ENCODE peak calls at places on chromosomes 3 and 15, in four cellular contexts. A, U, I and G are unnamed samples.
A peak's percentile ranks its signal among the peaks of the same experiment; 100 is the strongest.

GRCh38 chr3:161305095-161305991 is 66.0 kb downstream of the SPTSSB start:
- DNase-seq in A (no peak), U (no peak), I (peak; percentile 18), G (peak; percentile 27)

GRCh38 chr3:120446891-120447668 is 3.7 kb downstream of the FSTL1 start:
- DNase-seq in A (no peak), U (no peak), I (no peak), G (no peak)

GRCh38 chr3:156148946-156149348 is 28.6 kb downstream of the KCNAB1 start:
- DNase-seq in A (no peak), U (no peak), I (peak; percentile 2), G (no peak)

GRCh38 chr15:82545002-82545401 is 4.7 kb upstream of the RPS17 start:
- DNase-seq in A (no peak), U (no peak), I (no peak), G (no peak)

GRCh38 chr3:127450331-127450730 is 140.2 kb downstream of the TPRA1 start:
- DNase-seq in A (no peak), U (no peak), I (no peak), G (no peak)

GRCh38 chr3:36730965-36731364 is 33.4 kb downstream of the DCLK3 start:
- DNase-seq in A (no peak), U (peak; percentile 8), I (no peak), G (no peak)

GRCh38 chr3:52221563-52222318 is 3.7 kb downstream of the TLR9 start:
- DNase-seq in A (no peak), U (no peak), I (no peak), G (no peak)

GRCh38 chr15:58401991-58402649 is 29.7 kb upstream of the LIPC start:
- DNase-seq in A (no peak), U (no peak), I (no peak), G (no peak)

GRCh38 chr3:46731795-46732194 is 14.1 kb upstream of the PRSS50 start:
- DNase-seq in A (peak; percentile 23), U (no peak), I (no peak), G (no peak)

GRCh38 chr3:116005404-116005803 is 382.1 kb downstream of the GAP43 start:
- DNase-seq in A (no peak), U (no peak), I (peak; percentile 69), G (peak; percentile 37)

GRCh38 chr3:126131881-126132750 is 48.2 kb upstream of the SLC41A3 start:
- DNase-seq in A (no peak), U (no peak), I (no peak), G (no peak)

GRCh38 chr15:78201281-78202190 is 32.8 kb downstream of the ACSBG1 start:
- DNase-seq in A (no peak), U (no peak), I (no peak), G (no peak)

DNA sequence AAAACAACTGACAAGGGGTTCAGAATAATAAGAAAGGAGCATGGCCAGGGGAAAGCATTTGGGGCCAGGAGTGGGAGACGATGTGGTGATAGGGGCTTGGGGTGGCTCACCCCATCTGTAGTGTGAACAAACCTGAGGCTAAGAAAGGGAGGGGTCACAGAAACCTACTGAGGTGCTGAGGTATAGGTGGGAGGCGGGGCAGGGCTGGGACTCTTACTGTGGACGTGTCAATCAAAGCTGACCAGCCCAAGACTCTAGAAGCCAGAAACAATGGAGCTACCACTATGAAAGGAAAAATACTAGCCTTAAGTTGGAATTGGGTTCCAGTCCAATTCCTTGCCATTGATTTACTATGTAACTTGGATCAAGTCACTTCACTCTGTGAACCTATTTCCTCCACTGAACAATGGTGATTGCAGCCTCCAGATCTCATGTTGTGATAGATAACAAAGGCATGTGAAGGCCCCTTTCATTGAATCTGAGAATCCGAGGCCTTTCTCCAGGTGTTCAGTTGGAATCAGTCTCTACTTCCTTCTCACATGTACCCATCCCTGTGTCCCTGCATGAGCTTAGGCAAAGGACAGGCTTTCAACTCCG is 260.9 kb upstream of the HES1 start:
- DNase-seq in A (no peak), U (no peak), I (no peak), G (no peak)
- TF ChIP-seq FOXM1 in A (no peak), U (no peak), I (no peak), G (no peak)

DNA sequence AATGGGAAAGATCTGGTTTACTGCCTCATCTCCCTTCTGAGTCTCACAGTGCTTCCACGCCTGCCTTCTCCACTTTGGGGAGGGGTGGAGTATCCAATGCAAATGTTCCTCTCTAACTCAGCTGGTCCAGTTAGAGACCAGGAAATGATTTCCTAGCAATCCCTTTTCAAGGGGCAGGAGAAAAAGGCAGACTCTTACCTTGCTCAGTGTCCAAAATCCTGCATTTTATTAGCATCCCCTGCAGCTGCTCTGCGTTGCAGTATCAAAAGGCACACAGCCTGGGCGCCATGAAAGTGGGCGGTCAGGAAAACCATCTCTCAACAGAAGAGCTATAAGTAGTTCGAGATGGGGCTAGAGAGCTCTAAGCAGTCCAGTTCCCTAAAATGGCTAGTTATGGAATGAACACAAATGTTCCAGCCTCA is 451.6 kb downstream of the FOXP1 start:
- DNase-seq in A (no peak), U (no peak), I (peak; percentile 44), G (no peak)
- TF ChIP-seq BHLHE40 in A (no peak), U (no peak), I (no peak), G (no peak)

GRCh38 chr3:152026033-152026556 is 152.7 kb downstream of the SUCNR1 start:
- DNase-seq in A (no peak), U (no peak), I (peak; percentile 20), G (no peak)
- TF ChIP-seq FOXM1 in A (no peak), U (no peak), I (no peak), G (no peak)

DNA sequence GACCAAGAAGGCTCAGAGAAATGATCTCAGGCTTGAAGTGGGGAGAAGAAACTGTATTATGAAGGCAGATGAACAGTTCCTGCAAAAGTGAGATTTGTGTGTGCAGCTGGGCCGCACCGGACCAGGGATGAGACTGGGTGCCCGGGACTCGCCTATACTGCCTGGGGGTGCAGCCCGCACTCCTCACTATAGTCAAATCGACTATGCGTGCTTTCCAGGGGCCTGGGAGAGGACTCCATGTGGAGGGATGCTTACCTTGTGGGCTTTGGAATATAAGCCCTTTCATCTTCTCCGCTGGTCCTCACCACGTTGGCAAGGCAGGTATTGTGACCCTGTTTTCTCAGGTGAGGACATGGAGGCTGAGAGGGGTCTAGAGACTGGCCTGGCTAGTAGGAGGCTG is 32.9 kb upstream of the APOD start:
- DNase-seq in A (no peak), U (no peak), I (no peak), G (no peak)
- TF ChIP-seq BHLHE40 in A (no peak), U (no peak), I (no peak), G (no peak)

DNA sequence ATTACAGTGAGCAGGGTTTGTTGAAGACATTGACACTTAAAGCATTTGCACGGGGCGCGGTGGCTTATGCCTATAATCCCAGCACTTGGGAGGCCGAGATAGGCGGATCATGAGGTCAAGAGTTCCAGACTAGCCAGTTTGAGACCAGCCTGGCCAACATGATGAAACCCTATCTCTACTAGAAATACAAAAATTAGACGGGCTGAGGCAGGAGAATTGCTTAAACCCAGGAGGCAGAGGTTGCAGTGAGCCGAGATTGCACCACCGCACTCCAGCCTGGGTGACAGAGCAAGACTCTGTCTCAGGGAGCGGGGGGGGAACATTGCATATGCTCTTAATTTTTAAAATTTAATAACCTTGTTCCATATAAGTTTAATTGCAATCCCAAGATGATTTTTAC is 11.9 kb downstream of the STT3B start:
- DNase-seq in A (no peak), U (peak; percentile 16), I (peak; percentile 81), G (no peak)
- TF ChIP-seq FOXM1 in A (no peak), U (no peak), I (no peak), G (no peak)

DNA sequence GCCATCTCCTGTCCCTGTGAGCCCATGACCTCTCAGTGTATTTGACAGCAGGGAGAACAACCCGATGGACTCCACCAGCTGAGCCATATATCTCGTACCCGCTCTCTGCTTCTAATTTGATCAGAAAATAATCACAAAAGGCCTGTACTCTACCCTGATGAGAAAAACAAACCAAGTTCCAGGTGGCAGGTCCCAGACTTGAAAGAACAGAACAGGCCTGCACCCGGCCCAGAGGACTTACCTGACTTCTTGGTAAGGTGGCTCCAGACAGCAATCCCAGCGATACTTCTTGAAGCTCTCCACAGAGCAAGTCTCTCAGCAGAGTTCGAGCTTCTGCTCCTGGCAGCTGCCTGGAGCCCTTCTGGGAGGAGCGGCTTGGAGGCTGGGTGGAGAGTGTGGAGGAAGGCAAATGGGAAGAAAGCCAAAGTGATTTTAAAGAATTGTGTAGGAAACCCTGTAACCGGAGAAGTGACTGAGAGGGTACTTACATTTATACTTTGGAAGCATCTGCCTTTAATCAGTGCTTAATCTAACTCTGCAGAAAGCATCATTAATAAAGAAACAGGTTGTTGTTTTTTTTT is 91.6 kb downstream of the SCN11A start:
- DNase-seq in A (no peak), U (no peak), I (no peak), G (no peak)
- TF ChIP-seq BHLHE40 in A (no peak), U (no peak), I (no peak), G (no peak)

GRCh38 chr15:74291101-74292071 is 55.3 kb downstream of the CCDC33 start:
- DNase-seq in A (no peak), U (peak; percentile 29), I (peak; percentile 86), G (peak; percentile 88)
- TF ChIP-seq FOXM1 in A (no peak), U (peak; percentile 75), I (no peak), G (no peak)

DNA sequence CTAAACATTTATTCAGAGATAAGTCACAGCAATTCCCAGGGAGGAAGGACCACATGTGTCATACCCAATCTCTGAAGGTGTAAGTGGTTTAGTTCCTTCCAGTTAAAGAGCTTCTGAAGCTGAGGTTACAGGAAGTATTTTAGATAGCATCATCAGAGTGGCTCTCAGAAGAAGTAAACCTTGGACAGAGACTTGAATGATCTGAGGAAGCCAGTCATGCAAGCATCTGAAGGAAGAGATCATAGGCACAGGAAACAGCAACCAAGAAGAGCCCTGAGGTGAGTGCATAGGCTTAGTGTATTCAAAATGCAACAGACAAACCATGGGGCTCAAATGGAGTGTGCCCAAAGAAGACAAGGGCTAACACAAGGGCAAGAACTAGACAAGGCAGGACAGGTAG is 210.3 kb downstream of the ULK4 start:
- DNase-seq in A (no peak), U (no peak), I (no peak), G (no peak)
- TF ChIP-seq BHLHE40 in A (no peak), U (no peak), I (no peak), G (no peak)

DNA sequence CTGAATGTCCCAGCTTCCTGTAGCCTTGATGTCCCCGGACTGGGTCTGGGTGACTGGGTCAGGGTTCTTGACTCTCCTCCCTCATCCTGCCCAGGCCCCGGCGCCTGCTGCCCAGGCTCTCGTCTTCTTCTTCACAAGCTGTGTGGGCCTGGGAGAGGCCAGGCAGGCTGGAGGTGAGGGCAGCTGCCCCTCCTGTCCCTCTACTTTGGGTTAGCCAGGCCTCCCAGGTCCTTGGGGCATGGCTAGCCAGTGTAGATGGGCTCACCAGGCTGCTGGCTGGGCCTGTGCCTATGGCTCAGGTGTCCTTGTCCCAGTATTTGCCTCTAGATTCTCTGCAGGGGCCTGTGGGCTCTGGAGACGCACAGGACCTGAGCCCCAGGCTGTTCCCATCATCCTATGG is 31.8 kb downstream of the TKT start:
- DNase-seq in A (no peak), U (no peak), I (no peak), G (peak; percentile 4)
- TF ChIP-seq FOXM1 in A (no peak), U (no peak), I (no peak), G (no peak)